ENCODE peak calls at places on chromosomes 16 and 17, in four cellular contexts. One of them, this sample, is unnamed.

GRCh38 chr16:16073884-16074781 is 124.7 kb downstream of the ABCC1 start:
- DNase-seq in GM23248: peak
- DNase-seq in heart right ventricle: no peak
- DNase-seq in HFF-Myc: peak
- DNase-seq in this sample: peak

GRCh38 chr17:78510141-78510935 is 66.9 kb downstream of the DNAH17 start:
- DNase-seq in GM23248: no peak
- DNase-seq in heart right ventricle: no peak
- DNase-seq in HFF-Myc: no peak
- DNase-seq in this sample: no peak

GRCh38 chr16:30555848-30556473 is 2.2 kb downstream of the ZNF764 start:
- DNase-seq in GM23248: no peak
- DNase-seq in heart right ventricle: no peak
- DNase-seq in HFF-Myc: no peak
- DNase-seq in this sample: no peak

GRCh38 chr17:8629371-8630226 is 926 bp downstream of the MYH10 start:
- DNase-seq in GM23248: peak
- DNase-seq in heart right ventricle: peak
- DNase-seq in HFF-Myc: no peak
- DNase-seq in this sample: peak

GRCh38 chr16:23829454-23829853 is 6.3 kb upstream of the PRKCB start:
- DNase-seq in GM23248: no peak
- DNase-seq in heart right ventricle: no peak
- DNase-seq in HFF-Myc: no peak
- DNase-seq in this sample: no peak

GRCh38 chr17:5584383-5584951 is at the start of gene NLRP1:
- DNase-seq in GM23248: peak
- DNase-seq in heart right ventricle: peak
- DNase-seq in HFF-Myc: peak
- DNase-seq in this sample: peak

GRCh38 chr17:65855245-65855644 is 293.8 kb upstream of the AXIN2 start:
- DNase-seq in GM23248: no peak
- DNase-seq in heart right ventricle: no peak
- DNase-seq in HFF-Myc: no peak
- DNase-seq in this sample: peak

GRCh38 chr17:42783778-42784138 is 3.3 kb downstream of the WNK4 start:
- DNase-seq in GM23248: no peak
- DNase-seq in heart right ventricle: no peak
- DNase-seq in HFF-Myc: no peak
- DNase-seq in this sample: no peak

GRCh38 chr17:58381124-58381838 is 29.3 kb upstream of the SUPT4H1 start:
- DNase-seq in GM23248: no peak
- DNase-seq in heart right ventricle: no peak
- DNase-seq in HFF-Myc: no peak
- DNase-seq in this sample: no peak

GRCh38 chr16:11619327-11619851 is 32.7 kb upstream of the LITAF start:
- DNase-seq in GM23248: no peak
- DNase-seq in heart right ventricle: no peak
- DNase-seq in HFF-Myc: no peak
- DNase-seq in this sample: no peak

GRCh38 chr17:27968206-27968732 is 74.2 kb upstream of the NLK start:
- DNase-seq in GM23248: no peak
- DNase-seq in heart right ventricle: peak
- DNase-seq in HFF-Myc: no peak
- DNase-seq in this sample: no peak

GRCh38 chr16:31356566-31357323 is 1.8 kb downstream of the ITGAX start:
- DNase-seq in GM23248: no peak
- DNase-seq in heart right ventricle: no peak
- DNase-seq in HFF-Myc: no peak
- DNase-seq in this sample: no peak

GRCh38 chr17:36918260-36918691 is 19.0 kb upstream of the LHX1 start:
- DNase-seq in GM23248: peak
- DNase-seq in heart right ventricle: no peak
- DNase-seq in HFF-Myc: no peak
- DNase-seq in this sample: peak

GRCh38 chr17:27918498-27918897 is 25.3 kb upstream of the LYRM9 start:
- DNase-seq in GM23248: no peak
- DNase-seq in heart right ventricle: no peak
- DNase-seq in HFF-Myc: no peak
- DNase-seq in this sample: no peak

GRCh38 chr17:15279011-15279477 is 13.9 kb upstream of the PMP22 start:
- DNase-seq in GM23248: peak
- DNase-seq in heart right ventricle: no peak
- DNase-seq in HFF-Myc: no peak
- DNase-seq in this sample: peak

GRCh38 chr17:75535119-75535537 is 9.6 kb downstream of the LLGL2 start:
- DNase-seq in GM23248: no peak
- DNase-seq in heart right ventricle: no peak
- DNase-seq in HFF-Myc: no peak
- DNase-seq in this sample: no peak

GRCh38 chr16:87601322-87602004 is 845 bp upstream of the JPH3 start:
- DNase-seq in GM23248: no peak
- DNase-seq in heart right ventricle: no peak
- DNase-seq in HFF-Myc: no peak
- DNase-seq in this sample: no peak

GRCh38 chr17:40069751-40070643 is 7.2 kb downstream of the THRA start:
- DNase-seq in GM23248: peak
- DNase-seq in heart right ventricle: peak
- DNase-seq in HFF-Myc: no peak
- DNase-seq in this sample: no peak

GRCh38 chr16:76956801-76957200 is 234.2 kb upstream of the MON1B start:
- DNase-seq in GM23248: no peak
- DNase-seq in heart right ventricle: no peak
- DNase-seq in HFF-Myc: no peak
- DNase-seq in this sample: no peak

GRCh38 chr17:45234641-45235040 is 13.0 kb downstream of the FMNL1 start:
- DNase-seq in GM23248: no peak
- DNase-seq in heart right ventricle: no peak
- DNase-seq in HFF-Myc: no peak
- DNase-seq in this sample: no peak

GRCh38 chr16:78770353-78771091 is 671.1 kb downstream of the WWOX start:
- DNase-seq in GM23248: peak
- DNase-seq in heart right ventricle: peak
- DNase-seq in HFF-Myc: no peak
- DNase-seq in this sample: peak

GRCh38 chr16:11792404-11793260 is 4.4 kb downstream of the ZC3H7A start:
- DNase-seq in GM23248: no peak
- DNase-seq in heart right ventricle: no peak
- DNase-seq in HFF-Myc: no peak
- DNase-seq in this sample: no peak

GRCh38 chr16:9092963-9093477 is 1.6 kb downstream of the HAPSTR1 start:
- DNase-seq in GM23248: peak
- DNase-seq in heart right ventricle: peak
- DNase-seq in HFF-Myc: no peak
- DNase-seq in this sample: no peak

GRCh38 chr17:28029033-28029432 is 13.4 kb upstream of the NLK start:
- DNase-seq in GM23248: no peak
- DNase-seq in heart right ventricle: no peak
- DNase-seq in HFF-Myc: no peak
- DNase-seq in this sample: no peak

GRCh38 chr17:15247891-15248529 is 17.1 kb downstream of the PMP22 start:
- DNase-seq in GM23248: peak
- DNase-seq in heart right ventricle: no peak
- DNase-seq in HFF-Myc: no peak
- DNase-seq in this sample: peak

GRCh38 chr16:24540575-24541240 is 1.3 kb downstream of the RBBP6 start:
- DNase-seq in GM23248: peak
- DNase-seq in heart right ventricle: no peak
- DNase-seq in HFF-Myc: no peak
- DNase-seq in this sample: peak

GRCh38 chr17:30379303-30380105 is 777 bp downstream of the CPD start:
- DNase-seq in GM23248: peak
- DNase-seq in heart right ventricle: peak
- DNase-seq in HFF-Myc: no peak
- DNase-seq in this sample: no peak

GRCh38 chr16:13186813-13187212 is 285.4 kb downstream of the SHISA9 start:
- DNase-seq in GM23248: no peak
- DNase-seq in heart right ventricle: no peak
- DNase-seq in HFF-Myc: no peak
- DNase-seq in this sample: no peak

GRCh38 chr16:57735755-57736418 is at the start of gene KATNB1:
- DNase-seq in GM23248: no peak
- DNase-seq in heart right ventricle: no peak
- DNase-seq in HFF-Myc: no peak
- DNase-seq in this sample: peak

GRCh38 chr16:20181949-20182348 is 108.3 kb upstream of the GPR139 start:
- DNase-seq in GM23248: no peak
- DNase-seq in heart right ventricle: no peak
- DNase-seq in HFF-Myc: no peak
- DNase-seq in this sample: no peak

GRCh38 chr17:3506054-3506453 is 30.3 kb downstream of the ASPA start:
- DNase-seq in GM23248: no peak
- DNase-seq in heart right ventricle: no peak
- DNase-seq in HFF-Myc: no peak
- DNase-seq in this sample: no peak

GRCh38 chr16:2287916-2288547 is 20.1 kb upstream of the RNPS1 start:
- DNase-seq in GM23248: no peak
- DNase-seq in heart right ventricle: no peak
- DNase-seq in HFF-Myc: no peak
- DNase-seq in this sample: no peak

GRCh38 chr16:2288701-2289100 is 20.8 kb upstream of the RNPS1 start:
- DNase-seq in GM23248: no peak
- DNase-seq in heart right ventricle: no peak
- DNase-seq in HFF-Myc: no peak
- DNase-seq in this sample: no peak

GRCh38 chr16:2295056-2295798 is 27.3 kb upstream of the RNPS1 start:
- DNase-seq in GM23248: no peak
- DNase-seq in heart right ventricle: no peak
- DNase-seq in HFF-Myc: no peak
- DNase-seq in this sample: no peak

GRCh38 chr16:2289282-2289681 is 21.4 kb upstream of the RNPS1 start:
- DNase-seq in GM23248: no peak
- DNase-seq in heart right ventricle: no peak
- DNase-seq in HFF-Myc: no peak
- DNase-seq in this sample: no peak

DNA sequence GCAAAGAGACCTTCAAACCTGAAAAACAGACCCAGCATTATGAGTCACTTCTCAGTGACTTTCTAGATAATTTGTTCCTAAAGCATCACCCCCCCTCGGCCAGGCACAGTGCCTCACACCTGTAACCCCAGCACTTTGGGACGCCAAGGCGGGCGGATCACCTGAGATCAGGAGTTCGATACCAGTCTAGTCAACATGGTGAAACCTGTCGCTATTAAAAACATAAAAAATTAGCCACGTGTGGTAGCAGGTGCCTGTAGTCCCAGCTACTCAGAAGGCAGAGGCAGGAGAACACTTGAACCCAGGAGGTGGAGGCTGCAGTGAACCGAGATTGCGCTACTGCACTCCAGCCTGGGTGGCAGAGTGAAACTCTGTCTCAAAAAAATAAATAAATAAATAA is 24.3 kb upstream of the RNPS1 start:
- DNase-seq in GM23248: no peak
- DNase-seq in heart right ventricle: no peak
- DNase-seq in HFF-Myc: no peak
- DNase-seq in this sample: no peak
- H3K4me3 ChIP-seq in GM23248: no peak
- H3K4me3 ChIP-seq in heart right ventricle: no peak
- H3K4me3 ChIP-seq in HFF-Myc: no peak
- H3K4me3 ChIP-seq in this sample: no peak

GRCh38 chr17:70313450-70313849 is 144.1 kb downstream of the KCNJ2 start:
- DNase-seq in GM23248: peak
- DNase-seq in heart right ventricle: no peak
- DNase-seq in HFF-Myc: no peak
- DNase-seq in this sample: peak
- H3K4me3 ChIP-seq in GM23248: peak
- H3K4me3 ChIP-seq in heart right ventricle: no peak
- H3K4me3 ChIP-seq in HFF-Myc: no peak
- H3K4me3 ChIP-seq in this sample: peak

DNA sequence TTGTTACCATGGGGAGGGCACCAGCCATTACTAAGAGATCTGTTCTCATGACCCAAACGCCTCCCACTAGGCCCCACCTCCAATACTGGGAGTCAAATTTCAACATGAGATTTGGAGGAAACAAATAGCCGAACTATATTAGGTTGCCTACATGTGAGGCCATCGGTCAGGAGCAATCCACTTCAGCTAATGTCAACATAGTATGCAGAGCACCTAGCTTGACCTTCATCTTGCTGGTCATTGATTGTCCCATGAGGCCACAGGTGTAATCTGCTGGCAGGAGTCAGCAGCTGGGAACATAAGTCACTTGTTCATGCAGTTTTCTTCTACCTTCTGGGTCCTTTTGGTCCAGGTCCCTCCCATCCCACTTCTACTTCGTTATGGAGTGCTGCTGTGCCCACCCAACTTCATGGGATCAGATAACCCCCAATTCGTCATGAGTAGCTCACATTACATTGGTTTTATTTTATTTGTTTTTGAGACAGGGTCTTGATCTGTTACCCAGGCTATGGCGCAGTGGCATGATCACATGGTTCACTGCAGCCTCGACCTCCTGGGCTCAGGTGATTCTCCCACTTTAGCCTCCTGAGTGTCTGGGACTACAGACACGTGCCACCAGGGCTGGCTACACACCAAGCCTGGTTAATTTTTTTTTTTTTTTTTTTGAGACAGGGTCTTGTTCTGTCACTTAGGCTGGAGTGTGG is 5.9 kb upstream of the KPNA2 start:
- DNase-seq in GM23248: peak
- DNase-seq in heart right ventricle: no peak
- DNase-seq in HFF-Myc: no peak
- DNase-seq in this sample: no peak
- H3K4me3 ChIP-seq in GM23248: no peak
- H3K4me3 ChIP-seq in heart right ventricle: no peak
- H3K4me3 ChIP-seq in HFF-Myc: no peak
- H3K4me3 ChIP-seq in this sample: no peak

DNA sequence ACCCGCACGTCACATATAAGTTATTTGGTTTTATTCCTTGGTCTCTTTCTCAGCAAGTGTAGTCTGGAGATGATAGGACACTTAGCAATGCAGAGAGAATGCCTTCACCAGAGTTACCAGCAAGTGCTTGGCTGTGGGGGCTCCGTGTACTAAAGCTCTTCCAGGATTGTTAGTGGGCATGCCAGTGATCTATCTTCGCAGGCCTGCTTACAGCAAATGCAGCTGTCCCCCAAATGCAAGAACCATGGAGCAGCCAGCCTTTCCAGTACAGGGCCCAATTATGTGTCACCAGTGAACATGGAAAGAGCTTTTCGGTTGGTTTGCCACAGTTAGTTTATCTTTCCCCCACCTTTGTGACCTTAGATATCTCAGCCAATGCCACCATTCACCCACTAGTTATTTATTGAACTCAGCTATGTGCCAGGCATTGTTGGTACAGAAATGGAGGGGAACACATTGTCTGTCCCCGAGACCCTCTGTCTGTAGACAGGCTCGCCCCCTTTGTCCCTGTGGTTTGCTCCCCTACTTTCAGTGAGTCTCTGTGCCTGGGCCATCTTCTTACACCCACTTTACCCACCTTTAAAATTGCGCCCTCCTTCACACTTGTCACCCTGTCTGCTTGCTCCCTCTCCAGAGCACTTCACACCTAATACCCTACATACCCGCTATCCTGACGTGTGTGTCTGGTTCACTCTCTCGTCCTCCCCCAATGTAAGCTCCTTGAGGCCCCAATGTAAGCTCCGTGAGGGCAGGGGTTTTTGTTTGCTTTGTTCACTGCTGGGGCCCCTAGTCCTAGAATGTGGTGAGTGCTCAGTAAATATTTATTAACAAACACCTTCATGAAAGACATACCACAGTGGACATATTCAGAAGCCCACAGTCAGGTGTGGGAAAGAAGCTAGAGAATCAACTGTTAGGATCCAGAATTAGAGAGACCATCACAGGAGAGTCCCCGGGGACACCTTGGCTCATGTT is 13.3 kb downstream of the USP10 start:
- DNase-seq in GM23248: no peak
- DNase-seq in heart right ventricle: no peak
- DNase-seq in HFF-Myc: no peak
- DNase-seq in this sample: no peak
- H3K4me3 ChIP-seq in GM23248: no peak
- H3K4me3 ChIP-seq in heart right ventricle: no peak
- H3K4me3 ChIP-seq in HFF-Myc: no peak
- H3K4me3 ChIP-seq in this sample: no peak